ENCODE peak calls at places on chromosomes 1 and 21, in nine cellular contexts. One of them, this sample, is unnamed.
A peak's percentile ranks its signal among the peaks of the same experiment; 100 is the strongest.

GRCh38 chr1:48807599-48808260 is 31.0 kb upstream of the BEND5 start:
- DNase-seq in MM.1S: no peak
- DNase-seq in psoas muscle: no peak
- DNase-seq in IMR-90: no peak
- DNase-seq in uterus: no peak
- DNase-seq in GM23338: no peak
- DNase-seq in cardiac muscle cell: no peak
- DNase-seq in lower lobe of right lung: no peak
- DNase-seq in prostate gland: no peak
- DNase-seq in this sample: peak; percentile 16

GRCh38 chr1:241627453-241628329 is 12.5 kb downstream of the CHML start:
- DNase-seq in MM.1S: peak; percentile 77
- DNase-seq in psoas muscle: no peak
- DNase-seq in IMR-90: peak; percentile 86
- DNase-seq in uterus: no peak
- DNase-seq in GM23338: peak; percentile 79
- DNase-seq in cardiac muscle cell: peak; percentile 52
- DNase-seq in lower lobe of right lung: no peak
- DNase-seq in prostate gland: no peak
- DNase-seq in this sample: no peak

GRCh38 chr21:21439761-21440160 is 441.6 kb downstream of the NCAM2 start:
- DNase-seq in MM.1S: no peak
- DNase-seq in psoas muscle: no peak
- DNase-seq in IMR-90: peak; percentile 36
- DNase-seq in uterus: no peak
- DNase-seq in GM23338: no peak
- DNase-seq in cardiac muscle cell: no peak
- DNase-seq in lower lobe of right lung: no peak
- DNase-seq in prostate gland: no peak
- DNase-seq in this sample: no peak

GRCh38 chr1:33347650-33347992 is 26.7 kb upstream of the A3GALT2 start:
- DNase-seq in MM.1S: no peak
- DNase-seq in psoas muscle: peak; percentile 71
- DNase-seq in IMR-90: peak; percentile 27
- DNase-seq in uterus: peak; percentile 51
- DNase-seq in GM23338: no peak
- DNase-seq in cardiac muscle cell: no peak
- DNase-seq in lower lobe of right lung: no peak
- DNase-seq in prostate gland: no peak
- DNase-seq in this sample: peak; percentile 58

GRCh38 chr21:26394341-26394740 is 178.7 kb downstream of the CYYR1 start:
- DNase-seq in MM.1S: no peak
- DNase-seq in psoas muscle: no peak
- DNase-seq in IMR-90: no peak
- DNase-seq in uterus: no peak
- DNase-seq in GM23338: no peak
- DNase-seq in cardiac muscle cell: no peak
- DNase-seq in lower lobe of right lung: no peak
- DNase-seq in prostate gland: no peak
- DNase-seq in this sample: no peak

GRCh38 chr1:25617626-25618432 is 1.2 kb downstream of the MAN1C1 start:
- DNase-seq in MM.1S: no peak
- DNase-seq in psoas muscle: peak; percentile 31
- DNase-seq in IMR-90: no peak
- DNase-seq in uterus: no peak
- DNase-seq in GM23338: peak; percentile 70
- DNase-seq in cardiac muscle cell: peak; percentile 57
- DNase-seq in lower lobe of right lung: peak; percentile 68
- DNase-seq in prostate gland: no peak
- DNase-seq in this sample: no peak

GRCh38 chr1:34977858-34978257 is 7.3 kb downstream of the TMEM35B start:
- DNase-seq in MM.1S: no peak
- DNase-seq in psoas muscle: no peak
- DNase-seq in IMR-90: no peak
- DNase-seq in uterus: no peak
- DNase-seq in GM23338: no peak
- DNase-seq in cardiac muscle cell: no peak
- DNase-seq in lower lobe of right lung: no peak
- DNase-seq in prostate gland: no peak
- DNase-seq in this sample: no peak

GRCh38 chr1:107750364-107750959 is 214.5 kb downstream of the VAV3 start:
- DNase-seq in MM.1S: peak; percentile 57
- DNase-seq in psoas muscle: no peak
- DNase-seq in IMR-90: peak; percentile 43
- DNase-seq in uterus: peak; percentile 66
- DNase-seq in GM23338: peak; percentile 88
- DNase-seq in cardiac muscle cell: peak; percentile 83
- DNase-seq in lower lobe of right lung: peak; percentile 52
- DNase-seq in prostate gland: peak; percentile 68
- DNase-seq in this sample: peak; percentile 79

GRCh38 chr1:42743302-42744029 is 3.4 kb upstream of the CLDN19 start:
- DNase-seq in MM.1S: no peak
- DNase-seq in psoas muscle: no peak
- DNase-seq in IMR-90: no peak
- DNase-seq in uterus: no peak
- DNase-seq in GM23338: no peak
- DNase-seq in cardiac muscle cell: no peak
- DNase-seq in lower lobe of right lung: no peak
- DNase-seq in prostate gland: peak; percentile 76
- DNase-seq in this sample: no peak

GRCh38 chr1:208030320-208031091 is 119.6 kb upstream of the CD34 start:
- DNase-seq in MM.1S: no peak
- DNase-seq in psoas muscle: peak; percentile 50
- DNase-seq in IMR-90: peak; percentile 37
- DNase-seq in uterus: peak; percentile 45
- DNase-seq in GM23338: no peak
- DNase-seq in cardiac muscle cell: no peak
- DNase-seq in lower lobe of right lung: no peak
- DNase-seq in prostate gland: no peak
- DNase-seq in this sample: no peak

GRCh38 chr1:212470059-212470458 is 37.3 kb downstream of the NENF start:
- DNase-seq in MM.1S: no peak
- DNase-seq in psoas muscle: peak; percentile 82
- DNase-seq in IMR-90: peak; percentile 99
- DNase-seq in uterus: peak; percentile 95
- DNase-seq in GM23338: no peak
- DNase-seq in cardiac muscle cell: no peak
- DNase-seq in lower lobe of right lung: no peak
- DNase-seq in prostate gland: peak; percentile 62
- DNase-seq in this sample: peak; percentile 89

GRCh38 chr1:45887156-45887842 is 83.9 kb downstream of the MAST2 start:
- DNase-seq in MM.1S: no peak
- DNase-seq in psoas muscle: no peak
- DNase-seq in IMR-90: no peak
- DNase-seq in uterus: no peak
- DNase-seq in GM23338: no peak
- DNase-seq in cardiac muscle cell: no peak
- DNase-seq in lower lobe of right lung: no peak
- DNase-seq in prostate gland: no peak
- DNase-seq in this sample: no peak

GRCh38 chr1:189513091-189513490 is 964.6 kb downstream of the BRINP3 start:
- DNase-seq in MM.1S: no peak
- DNase-seq in psoas muscle: no peak
- DNase-seq in IMR-90: no peak
- DNase-seq in uterus: no peak
- DNase-seq in GM23338: peak; percentile 11
- DNase-seq in cardiac muscle cell: no peak
- DNase-seq in lower lobe of right lung: no peak
- DNase-seq in prostate gland: no peak
- DNase-seq in this sample: no peak

DNA sequence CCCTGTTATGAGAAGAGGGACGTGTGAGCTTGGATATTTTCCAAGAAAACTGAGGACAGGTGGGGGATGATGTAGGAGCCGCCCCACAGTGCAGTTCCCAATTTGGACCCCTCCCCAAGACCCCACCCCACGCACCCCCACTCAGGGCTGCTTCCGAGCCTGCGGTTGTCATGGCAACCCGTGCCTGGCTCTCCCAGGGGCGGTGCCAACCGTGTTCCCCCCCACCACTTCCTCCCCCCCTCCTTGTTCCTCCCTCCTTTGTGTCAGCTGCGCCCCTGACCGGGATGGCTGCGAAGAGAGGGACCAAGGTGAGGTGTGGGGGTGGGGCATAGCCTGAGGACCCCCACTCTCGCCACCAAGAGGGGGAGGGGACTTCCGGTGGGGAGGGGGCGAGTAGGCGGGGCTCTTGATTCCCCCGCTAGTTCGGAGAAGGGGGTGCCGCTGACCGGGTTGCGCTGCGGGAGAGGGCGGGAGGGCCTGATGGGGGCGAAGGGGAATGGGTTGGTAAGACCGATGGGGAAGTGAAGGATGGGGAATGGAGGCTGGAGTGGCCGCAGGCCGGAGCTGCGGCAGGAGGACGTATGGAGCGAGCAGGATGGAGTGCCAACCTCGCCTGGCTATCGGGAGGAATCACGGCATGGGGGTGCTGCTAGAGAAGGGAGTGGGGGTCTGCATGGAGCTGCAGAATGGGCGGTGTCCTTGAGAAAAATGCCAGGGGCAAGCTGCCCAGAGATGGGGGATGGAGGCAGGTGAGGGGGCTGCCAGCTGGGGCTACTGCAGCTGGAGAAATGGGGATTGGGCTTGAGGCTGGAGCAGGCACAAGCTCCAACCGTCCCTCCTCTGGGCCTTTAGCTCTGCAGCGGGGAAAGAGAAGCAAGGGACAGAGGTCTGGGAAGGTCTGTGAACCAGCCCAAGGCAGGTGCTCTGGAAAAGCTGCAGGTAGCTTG is 958 bp downstream of the TRIM46 start:
- DNase-seq in MM.1S: no peak
- DNase-seq in psoas muscle: no peak
- DNase-seq in IMR-90: peak; percentile 15
- DNase-seq in uterus: no peak
- DNase-seq in GM23338: peak; percentile 87
- DNase-seq in cardiac muscle cell: no peak
- DNase-seq in lower lobe of right lung: no peak
- DNase-seq in prostate gland: no peak
- DNase-seq in this sample: no peak
- H3K27ac ChIP-seq in MM.1S: no peak overlapping the region
- H3K27ac ChIP-seq in psoas muscle: no peak overlapping the region
- H3K27ac ChIP-seq in IMR-90: peak overlapping the region; percentile 59
- H3K27ac ChIP-seq in uterus: peak overlapping the region; percentile 95
- H3K27ac ChIP-seq in GM23338: peak overlapping the region; percentile 80
- H3K27ac ChIP-seq in cardiac muscle cell: no peak overlapping the region
- H3K27ac ChIP-seq in lower lobe of right lung: no peak overlapping the region
- H3K27ac ChIP-seq in prostate gland: no peak overlapping the region
- H3K27ac ChIP-seq in this sample: no peak overlapping the region

GRCh38 chr1:231949277-231950122 is 322.9 kb downstream of the DISC1 start:
- DNase-seq in MM.1S: no peak
- DNase-seq in psoas muscle: peak; percentile 44
- DNase-seq in IMR-90: no peak
- DNase-seq in uterus: no peak
- DNase-seq in GM23338: peak; percentile 63
- DNase-seq in cardiac muscle cell: no peak
- DNase-seq in lower lobe of right lung: no peak
- DNase-seq in prostate gland: no peak
- DNase-seq in this sample: no peak
- TF ChIP-seq CTCF in MM.1S: no peak
- TF ChIP-seq CTCF in psoas muscle: no peak
- TF ChIP-seq CTCF in IMR-90: no peak
- TF ChIP-seq CTCF in uterus: no peak
- TF ChIP-seq CTCF in GM23338: peak; percentile 75
- TF ChIP-seq CTCF in cardiac muscle cell: peak; percentile 11
- TF ChIP-seq CTCF in lower lobe of right lung: no peak
- TF ChIP-seq CTCF in prostate gland: no peak
- TF ChIP-seq CTCF in this sample: no peak

DNA sequence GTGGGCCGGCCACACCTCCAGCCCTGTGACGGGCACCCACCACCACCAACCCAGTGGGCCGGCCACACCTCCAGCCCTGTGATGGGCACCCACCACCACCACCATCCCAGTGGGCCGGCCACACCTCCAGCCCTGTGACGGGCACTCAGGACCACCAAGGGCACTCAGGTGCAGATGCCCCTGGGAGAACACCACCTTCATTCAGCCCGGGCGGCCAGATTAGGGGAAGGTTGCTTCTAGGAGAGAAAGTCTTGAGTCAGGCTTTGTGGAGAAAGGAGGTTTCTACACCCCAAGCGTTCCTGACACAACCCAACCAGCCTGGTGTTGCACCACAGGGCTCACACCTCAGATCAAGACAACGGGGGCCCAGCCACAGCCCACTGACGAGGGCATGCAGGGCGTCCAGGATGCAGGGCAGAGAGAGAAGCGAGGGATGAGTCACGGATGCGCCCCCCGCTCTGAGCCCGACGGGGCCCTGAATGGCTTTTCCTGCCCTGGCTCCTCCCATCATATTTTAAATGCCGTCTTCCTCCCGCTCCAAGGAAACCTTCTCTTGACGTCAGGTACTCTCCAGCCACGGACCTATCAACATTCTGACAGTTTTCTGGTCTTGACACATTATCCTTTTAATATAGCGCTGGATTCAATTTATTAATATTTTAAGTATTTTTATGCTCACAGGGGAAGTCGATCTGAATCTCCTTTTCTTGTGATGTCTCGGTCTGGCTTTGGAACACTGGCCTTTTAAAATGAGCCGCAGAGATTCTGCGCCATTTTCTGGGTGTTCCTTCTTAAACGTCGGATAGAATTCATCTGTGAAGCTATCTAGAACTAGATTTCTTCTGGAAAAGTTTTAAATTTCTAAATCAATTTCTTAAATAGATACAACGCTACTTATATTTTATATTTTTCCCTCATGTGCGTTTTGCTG is 631 bp upstream of the SPATC1L start:
- DNase-seq in MM.1S: peak; percentile 84
- DNase-seq in psoas muscle: peak; percentile 86
- DNase-seq in IMR-90: peak; percentile 75
- DNase-seq in uterus: peak; percentile 77
- DNase-seq in GM23338: peak; percentile 90
- DNase-seq in cardiac muscle cell: peak; percentile 90
- DNase-seq in lower lobe of right lung: peak; percentile 92
- DNase-seq in prostate gland: peak; percentile 80
- DNase-seq in this sample: peak; percentile 91
- H3K4me3 ChIP-seq in MM.1S: peak overlapping the region; percentile 70
- H3K4me3 ChIP-seq in psoas muscle: peak overlapping the region; percentile 74
- H3K4me3 ChIP-seq in IMR-90: peak overlapping the region; percentile 55
- H3K4me3 ChIP-seq in uterus: peak overlapping the region; percentile 42
- H3K4me3 ChIP-seq in GM23338: peak overlapping the region; percentile 65
- H3K4me3 ChIP-seq in cardiac muscle cell: peak overlapping the region; percentile 64
- H3K4me3 ChIP-seq in lower lobe of right lung: peak overlapping the region; percentile 73
- H3K4me3 ChIP-seq in prostate gland: peak overlapping the region; percentile 62
- H3K4me3 ChIP-seq in this sample: peak overlapping the region; percentile 66

DNA sequence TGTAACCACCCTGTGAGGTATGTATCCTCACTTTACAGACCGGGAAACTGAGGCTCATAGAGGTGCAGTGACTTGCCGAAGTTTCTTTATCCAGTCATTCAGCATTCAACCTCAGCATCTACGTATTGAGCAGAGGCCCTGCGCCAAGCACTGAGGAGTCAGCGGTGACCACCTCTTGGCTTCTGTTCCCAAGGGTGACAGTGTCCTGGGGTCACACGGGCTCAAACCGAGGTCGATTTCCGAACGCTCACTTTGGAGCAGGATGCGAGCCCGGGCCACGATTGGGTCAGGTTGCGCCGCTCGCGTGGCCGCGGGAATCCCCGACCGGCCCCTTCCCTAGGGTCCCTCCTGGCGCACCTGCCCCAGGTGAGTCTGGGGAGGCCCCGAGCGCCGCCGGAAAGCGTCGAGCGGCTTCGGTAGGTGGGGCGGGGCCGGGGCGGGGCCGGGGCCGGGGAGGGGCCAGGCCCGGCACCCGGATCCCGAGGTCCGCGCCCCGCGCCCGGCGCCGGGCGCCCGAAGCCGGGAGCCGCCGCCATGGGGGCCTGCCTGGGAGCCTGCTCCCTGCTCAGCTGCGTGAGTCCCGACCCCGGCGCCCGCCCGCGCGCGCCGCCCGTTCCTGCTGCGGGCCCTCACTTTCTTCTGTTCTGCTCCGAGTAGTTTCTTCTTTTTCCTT is at the start of gene SERINC2:
- DNase-seq in MM.1S: peak; percentile 59
- DNase-seq in psoas muscle: peak; percentile 35
- DNase-seq in IMR-90: no peak
- DNase-seq in uterus: no peak
- DNase-seq in GM23338: peak; percentile 84
- DNase-seq in cardiac muscle cell: peak; percentile 49
- DNase-seq in lower lobe of right lung: peak; percentile 59
- DNase-seq in prostate gland: peak; percentile 39
- DNase-seq in this sample: peak; percentile 46
- H3K27ac ChIP-seq in MM.1S: no peak within 1 kb of the TSS
- H3K27ac ChIP-seq in psoas muscle: peak within 1 kb of the TSS; percentile 94
- H3K27ac ChIP-seq in IMR-90: peak within 1 kb of the TSS; percentile 89
- H3K27ac ChIP-seq in uterus: no peak within 1 kb of the TSS
- H3K27ac ChIP-seq in GM23338: no peak within 1 kb of the TSS
- H3K27ac ChIP-seq in cardiac muscle cell: no peak within 1 kb of the TSS
- H3K27ac ChIP-seq in lower lobe of right lung: peak within 1 kb of the TSS; percentile 75
- H3K27ac ChIP-seq in prostate gland: peak within 1 kb of the TSS; percentile 91
- H3K27ac ChIP-seq in this sample: peak within 1 kb of the TSS; percentile 24